ENCODE peak calls at places on chromosomes 16 and 17, in six cellular contexts. K is mesenchymal stem cell, C is cardiac fibroblast, Q is fibroblast of mammary gland, H is epithelial cell of esophagus, O is ovary. V is an unnamed sample.

GRCh38 chr16:53745753-53746258 is 41.9 kb downstream of the FTO start:
- DNase-seq in Q (peak; percentile 51), H (peak; percentile 90), C (peak; percentile 68), K (no peak), O (no peak), V (no peak)

GRCh38 chr17:73888875-73889274 is 244.6 kb upstream of the SDK2 start:
- DNase-seq in Q (no peak), K (no peak), O (no peak), H (no peak), C (no peak), V (no peak)

GRCh38 chr16:8720080-8720966 is 45.9 kb downstream of the ABAT start:
- DNase-seq in O (no peak), H (no peak), C (no peak), Q (no peak), K (no peak), V (no peak)

GRCh38 chr17:48541574-48542113 is 3.3 kb downstream of the HOXB2 start:
- DNase-seq in Q (peak; percentile 77), C (peak; percentile 75), O (no peak), K (peak; percentile 80), H (peak; percentile 39), V (peak; percentile 16)

GRCh38 chr17:41592601-41593305 is 6.1 kb upstream of the KRT14 start:
- DNase-seq in H (peak; percentile 71), O (no peak), Q (no peak), C (no peak), K (no peak), V (no peak)

GRCh38 chr17:63185420-63185819 is 219.4 kb downstream of the TANC2 start:
- DNase-seq in H (no peak), O (no peak), K (no peak), C (peak; percentile 33), Q (no peak), V (no peak)

GRCh38 chr17:81084691-81085419 is 49.9 kb downstream of the BAIAP2 start:
- DNase-seq in C (no peak), H (no peak), Q (no peak), K (no peak), O (no peak), V (no peak)

GRCh38 chr16:70638814-70639792 is 7.3 kb upstream of the IL34 start:
- DNase-seq in Q (peak; percentile 82), C (peak; percentile 88), O (peak; percentile 64), K (peak; percentile 98), H (peak; percentile 65), V (no peak)

GRCh38 chr17:55264273-55264639 is 504 bp upstream of the HLF start:
- DNase-seq in Q (no peak), C (no peak), H (no peak), K (no peak), O (no peak), V (no peak)

GRCh38 chr16:4378202-4378666 is 6.6 kb downstream of the VASN start:
- DNase-seq in C (peak; percentile 75), H (no peak), Q (peak; percentile 91), K (no peak), O (no peak), V (no peak)

GRCh38 chr17:19757536-19758180 is 9.6 kb upstream of the ALDH3A1 start:
- DNase-seq in H (no peak), Q (no peak), K (no peak), C (no peak), O (no peak), V (no peak)

GRCh38 chr16:10767127-10767526 is 23.5 kb downstream of the NUBP1 start:
- DNase-seq in H (no peak), O (no peak), K (no peak), Q (no peak), C (no peak), V (no peak)

GRCh38 chr17:29590261-29590978 is 972 bp upstream of the GIT1 start:
- DNase-seq in O (peak; percentile 57), Q (peak; percentile 78), H (peak; percentile 69), K (peak; percentile 68), C (peak; percentile 69), V (no peak)

GRCh38 chr17:49191917-49192741 is 18.2 kb downstream of the GNGT2 start:
- DNase-seq in Q (peak; percentile 86), C (peak; percentile 97), K (peak; percentile 88), O (peak; percentile 95), H (peak; percentile 88), V (peak; percentile 93)

GRCh38 chr17:12421646-12422306 is 243.9 kb upstream of the MYOCD start:
- DNase-seq in K (peak; percentile 49), C (no peak), O (peak; percentile 40), Q (no peak), H (no peak), V (no peak)

GRCh38 chr16:51851111-51851510 is 695.8 kb downstream of the TOX3 start:
- DNase-seq in H (peak; percentile 54), K (no peak), Q (no peak), C (no peak), O (no peak), V (no peak)

GRCh38 chr17:54971147-54971546 is 2.6 kb downstream of the STXBP4 start:
- DNase-seq in C (no peak), O (no peak), Q (no peak), K (no peak), H (no peak), V (no peak)

GRCh38 chr17:2695243-2695960 is 16.2 kb downstream of the CLUH start:
- DNase-seq in C (no peak), O (peak; percentile 34), Q (no peak), K (no peak), H (no peak), V (no peak)

GRCh38 chr16:57690782-57691471 is 3.7 kb upstream of the DRC7 start:
- DNase-seq in C (no peak), O (no peak), H (no peak), Q (peak; percentile 26), K (no peak), V (no peak)

GRCh38 chr17:78563189-78564145 is 13.7 kb downstream of the DNAH17 start:
- DNase-seq in K (no peak), C (peak; percentile 43), O (no peak), H (no peak), Q (peak; percentile 20), V (no peak)

GRCh38 chr16:53433930-53434435 is 288 bp upstream of the RBL2 start:
- DNase-seq in K (peak; percentile 80), Q (peak; percentile 75), O (no peak), H (peak; percentile 10), C (peak; percentile 85), V (no peak)

GRCh38 chr16:50641818-50642187 is 39.3 kb downstream of the SNX20 start:
- DNase-seq in Q (no peak), C (no peak), O (no peak), H (no peak), K (no peak), V (no peak)

GRCh38 chr17:222172-222571 is 40.7 kb upstream of the DOC2B start:
- DNase-seq in C (no peak), O (peak; percentile 17), K (no peak), H (no peak), Q (no peak), V (no peak)

GRCh38 chr17:10879110-10879509 is 41.2 kb upstream of the PIRT start:
- DNase-seq in C (peak; percentile 10), O (no peak), K (no peak), Q (no peak), H (peak; percentile 3), V (no peak)

GRCh38 chr16:55682086-55682485 is 26.3 kb downstream of the SLC6A2 start:
- DNase-seq in Q (no peak), K (no peak), C (no peak), H (no peak), O (no peak), V (no peak)

GRCh38 chr17:44794699-44795413 is 35.2 kb downstream of the GJC1 start:
- DNase-seq in O (peak; percentile 6), K (peak; percentile 99), C (peak; percentile 97), Q (peak; percentile 94), H (peak; percentile 89), V (no peak)
- H3K4me3 ChIP-seq in O (no peak overlapping the region), K (no peak overlapping the region), C (no peak overlapping the region), Q (no peak overlapping the region), H (no peak overlapping the region), V (no peak overlapping the region)

GRCh38 chr16:88337021-88337420 is 45.7 kb upstream of the ZNF469 start:
- DNase-seq in Q (peak; percentile 30), C (peak; percentile 27), H (no peak), K (no peak), O (no peak), V (no peak)

GRCh38 chr16:88333645-88334516 is 48.9 kb upstream of the ZNF469 start:
- DNase-seq in O (no peak), H (no peak), Q (no peak), K (no peak), C (peak; percentile 23), V (no peak)

GRCh38 chr16:88334517-88335149 is 48.1 kb upstream of the ZNF469 start:
- DNase-seq in K (no peak), C (no peak), Q (no peak), H (no peak), O (no peak), V (no peak)

GRCh38 chr16:88337538-88337937 is 45.2 kb upstream of the ZNF469 start:
- DNase-seq in O (no peak), K (no peak), C (no peak), H (no peak), Q (no peak), V (no peak)

DNA sequence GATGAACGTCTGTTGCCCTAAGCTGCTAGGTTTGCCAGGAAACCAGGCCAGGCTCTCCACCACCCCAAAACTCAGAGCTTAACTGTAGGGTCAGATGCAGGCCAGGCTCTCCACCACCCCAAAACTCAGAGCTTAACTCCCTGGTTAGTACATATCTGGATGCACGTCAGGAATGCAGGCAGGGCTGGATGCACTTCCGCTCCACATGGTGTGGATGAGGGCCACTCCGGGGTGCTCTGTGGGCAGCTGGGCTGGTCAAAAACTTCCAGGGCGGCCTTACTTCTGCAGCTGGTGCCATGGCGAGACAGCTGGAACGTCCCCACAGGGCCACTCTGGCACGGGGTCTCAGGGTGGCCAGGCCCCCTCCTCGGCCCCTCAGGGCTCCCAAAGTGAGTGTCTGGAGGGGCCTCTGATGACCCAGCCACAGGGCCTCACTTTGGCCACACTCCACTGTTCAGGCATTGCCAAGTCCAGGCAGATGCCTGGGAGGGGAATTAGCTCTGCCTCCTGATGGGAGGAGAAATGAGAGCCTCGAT is 47.5 kb upstream of the ZNF469 start:
- DNase-seq in Q (no peak), H (no peak), C (no peak), K (no peak), O (no peak), V (no peak)
- H3K4me3 ChIP-seq in Q (no peak overlapping the region), H (no peak overlapping the region), C (no peak overlapping the region), K (no peak overlapping the region), O (no peak overlapping the region), V (no peak overlapping the region)

GRCh38 chr17:36601303-36602029 is at the start of gene MRM1:
- DNase-seq in K (peak; percentile 92), H (peak; percentile 88), C (peak; percentile 91), Q (peak; percentile 87), O (peak; percentile 94), V (peak; percentile 92)

GRCh38 chr17:36598951-36599401 is 2.4 kb upstream of the MRM1 start:
- DNase-seq in C (no peak), K (no peak), O (no peak), H (no peak), Q (no peak), V (no peak)

GRCh38 chr17:36600936-36601302 is 464 bp upstream of the MRM1 start:
- DNase-seq in H (no peak), O (no peak), K (no peak), Q (peak; percentile 18), C (no peak), V (no peak)

GRCh38 chr17:36599546-36600250 is 1.7 kb upstream of the MRM1 start:
- DNase-seq in Q (no peak), H (no peak), O (no peak), C (no peak), K (no peak), V (no peak)

GRCh38 chr17:36600477-36600876 is 906 bp upstream of the MRM1 start:
- DNase-seq in Q (no peak), C (no peak), H (no peak), O (no peak), K (no peak), V (no peak)
- H3K4me3 ChIP-seq in Q (peak overlapping the region; percentile 86), C (no peak overlapping the region), H (peak overlapping the region; percentile 80), O (no peak overlapping the region), K (peak overlapping the region; percentile 98), V (peak overlapping the region; percentile 97)

GRCh38 chr16:21644674-21645073 is 7.7 kb downstream of the IGSF6 start:
- DNase-seq in H (no peak), Q (no peak), C (no peak), K (no peak), O (no peak), V (no peak)
- H3K4me3 ChIP-seq in H (no peak overlapping the region), Q (no peak overlapping the region), C (no peak overlapping the region), K (peak overlapping the region; percentile 72), O (peak overlapping the region; percentile 2), V (peak overlapping the region; percentile 49)

V was measured in CD8-positive, alpha-beta memory T cell.